ENCODE peak calls at places on chromosome 16, in six cellular contexts. J, O, P, L, N and I are unnamed samples.

GRCh38 chr16:14070877-14071575 is at the start of gene MRTFB:
- DNase-seq in J (peak), O (peak), P (peak), L (peak), N (peak), I (peak)

GRCh38 chr16:819336-819735 is 18.8 kb upstream of the GNG13 start:
- DNase-seq in J (no peak), O (no peak), P (no peak), L (no peak), N (no peak), I (no peak)

GRCh38 chr16:35141303-35141702 is 1681.9 kb downstream of the TP53TG3F start:
- DNase-seq in J (no peak), O (no peak), P (no peak), L (no peak), N (no peak), I (no peak)

GRCh38 chr16:17471745-17472075 is 950 bp upstream of the XYLT1 start:
- DNase-seq in J (no peak), O (no peak), P (no peak), L (no peak), N (no peak), I (no peak)

GRCh38 chr16:70627696-70628095 is 18.7 kb upstream of the IL34 start:
- DNase-seq in J (no peak), O (no peak), P (no peak), L (no peak), N (no peak), I (no peak)

GRCh38 chr16:81403601-81404391 is 40.8 kb upstream of the CMIP start:
- DNase-seq in J (peak), O (peak), P (peak), L (peak), N (peak), I (peak)

GRCh38 chr16:90000733-90001427 is 18.4 kb downstream of the DBNDD1 start:
- DNase-seq in J (no peak), O (no peak), P (no peak), L (no peak), N (no peak), I (no peak)

GRCh38 chr16:21233521-21234150 is at the start of gene ANKS4B:
- DNase-seq in J (peak), O (peak), P (no peak), L (no peak), N (no peak), I (no peak)

GRCh38 chr16:89909777-89910716 is 8.6 kb upstream of the MC1R start:
- DNase-seq in J (peak), O (peak), P (no peak), L (peak), N (peak), I (peak)

GRCh38 chr16:19716183-19716582 is 1.8 kb downstream of the KNOP1 start:
- DNase-seq in J (no peak), O (no peak), P (no peak), L (no peak), N (no peak), I (no peak)

GRCh38 chr16:48448799-48449481 is 63.7 kb upstream of the SIAH1 start:
- DNase-seq in J (no peak), O (no peak), P (no peak), L (no peak), N (no peak), I (no peak)

GRCh38 chr16:73951541-73951940 is 345.1 kb upstream of the PSMD7 start:
- DNase-seq in J (no peak), O (no peak), P (no peak), L (no peak), N (no peak), I (no peak)

GRCh38 chr16:69762843-69763556 is 868 bp downstream of the WWP2 start:
- DNase-seq in J (peak), O (peak), P (no peak), L (no peak), N (peak), I (peak)

GRCh38 chr16:89152831-89153700 is 18.5 kb upstream of the CDH15 start:
- DNase-seq in J (no peak), O (no peak), P (no peak), L (no peak), N (peak), I (no peak)

GRCh38 chr16:8649829-8650554 is 24.4 kb upstream of the ABAT start:
- DNase-seq in J (no peak), O (peak), P (no peak), L (no peak), N (no peak), I (no peak)

GRCh38 chr16:75486666-75487313 is 8.5 kb downstream of the CHST6 start:
- DNase-seq in J (no peak), O (no peak), P (peak), L (no peak), N (no peak), I (no peak)

GRCh38 chr16:67529639-67530012 is 997 bp downstream of the RIPOR1 start:
- DNase-seq in J (no peak), O (no peak), P (no peak), L (no peak), N (no peak), I (no peak)

GRCh38 chr16:29663020-29663828 is at the start of gene SPN:
- DNase-seq in J (no peak), O (no peak), P (no peak), L (peak), N (peak), I (no peak)

GRCh38 chr16:3131755-3132377 is 3.0 kb upstream of the ZNF213 start:
- DNase-seq in J (peak), O (peak), P (no peak), L (peak), N (peak), I (peak)

GRCh38 chr16:68643847-68644246 is 1.3 kb upstream of the CDH3 start:
- DNase-seq in J (no peak), O (no peak), P (no peak), L (no peak), N (no peak), I (no peak)
- TF ChIP-seq MYC in J (no peak), O (no peak), P (no peak), L (no peak), N (no peak), I (no peak)

GRCh38 chr16:86018487-86018886 is 119.5 kb downstream of the IRF8 start:
- DNase-seq in J (no peak), O (no peak), P (no peak), L (no peak), N (peak), I (no peak)

GRCh38 chr16:86020971-86021370 is 122.0 kb downstream of the IRF8 start:
- DNase-seq in J (no peak), O (no peak), P (no peak), L (no peak), N (no peak), I (no peak)

GRCh38 chr16:86022381-86022960 is 123.5 kb downstream of the IRF8 start:
- DNase-seq in J (no peak), O (no peak), P (no peak), L (no peak), N (no peak), I (no peak)

GRCh38 chr16:86016201-86016965 is 117.4 kb downstream of the IRF8 start:
- DNase-seq in J (peak), O (peak), P (peak), L (peak), N (peak), I (peak)

DNA sequence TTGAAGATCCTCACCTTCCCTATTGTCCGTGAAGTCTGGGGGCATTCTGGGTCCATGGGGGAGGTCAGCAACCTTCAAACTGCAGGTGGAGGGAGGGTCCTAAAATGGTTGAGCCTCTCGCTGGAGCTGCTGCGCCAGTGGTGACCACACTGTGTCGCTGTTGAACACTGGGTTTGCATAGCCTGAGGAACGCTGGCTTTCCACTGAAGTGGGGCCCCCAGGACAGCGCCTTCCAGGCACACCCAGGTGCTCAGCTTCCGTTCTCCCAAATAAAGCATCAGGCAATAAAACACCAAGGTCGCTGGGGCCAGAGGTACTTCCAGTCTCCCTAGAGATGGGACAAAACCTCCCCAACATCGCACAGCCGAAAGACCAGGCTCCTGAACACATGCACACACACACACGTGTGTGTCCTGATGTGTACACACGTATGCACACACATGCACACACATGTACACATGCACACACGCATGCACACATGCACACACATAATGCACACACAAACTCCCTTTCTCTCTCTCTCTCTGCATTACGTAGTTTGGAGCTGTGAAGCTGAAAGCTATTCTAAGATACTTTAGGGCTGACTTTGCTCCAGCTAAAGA is 120.6 kb downstream of the IRF8 start:
- DNase-seq in J (peak), O (no peak), P (no peak), L (peak), N (peak), I (no peak)
- TF ChIP-seq CTCF in J (no peak), O (peak), P (peak), L (peak), N (peak), I (peak)

GRCh38 chr16:79525132-79525531 is 75.4 kb downstream of the MAF start:
- DNase-seq in J (no peak), O (no peak), P (no peak), L (no peak), N (no peak), I (no peak)

DNA sequence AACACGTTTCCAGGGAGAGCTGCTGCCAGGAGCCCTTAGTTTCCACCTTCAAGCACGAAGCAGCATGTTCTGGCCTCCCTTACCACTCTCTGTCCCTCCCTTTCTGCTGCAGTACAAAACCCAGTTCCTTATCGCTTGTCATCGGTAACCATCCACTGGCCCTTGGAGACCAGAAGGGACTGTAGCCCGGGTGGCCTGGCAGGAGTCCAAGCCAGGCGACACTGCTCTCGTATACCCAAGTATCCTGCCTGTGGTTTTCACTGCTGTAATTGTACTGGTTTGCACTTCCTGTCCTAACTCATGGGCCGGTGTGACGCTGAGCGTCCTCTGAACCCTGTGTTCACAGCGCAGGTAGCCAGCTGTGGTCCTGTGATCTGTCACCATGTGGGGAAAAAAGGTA is 81.1 kb downstream of the MAF start:
- DNase-seq in J (no peak), O (no peak), P (no peak), L (no peak), N (peak), I (no peak)
- TF ChIP-seq MYC in J (no peak), O (no peak), P (no peak), L (no peak), N (no peak), I (no peak)

GRCh38 chr16:53458623-53459022 is 24.4 kb downstream of the RBL2 start:
- DNase-seq in J (no peak), O (no peak), P (no peak), L (no peak), N (no peak), I (no peak)

GRCh38 chr16:53456625-53457024 is 22.4 kb downstream of the RBL2 start:
- DNase-seq in J (no peak), O (no peak), P (no peak), L (no peak), N (peak), I (no peak)

GRCh38 chr16:53457670-53458069 is 23.4 kb downstream of the RBL2 start:
- DNase-seq in J (no peak), O (no peak), P (peak), L (no peak), N (peak), I (no peak)
- TF ChIP-seq CTCF in J (no peak), O (no peak), P (no peak), L (no peak), N (no peak), I (no peak)

GRCh38 chr16:2008009-2008526 is 1.6 kb downstream of the ZNF598 start:
- DNase-seq in J (no peak), O (no peak), P (no peak), L (peak), N (peak), I (peak)

GRCh38 chr16:2007081-2007836 is 2.4 kb downstream of the ZNF598 start:
- DNase-seq in J (no peak), O (no peak), P (no peak), L (no peak), N (no peak), I (no peak)

GRCh38 chr16:2009302-2009711 is 314 bp downstream of the ZNF598 start:
- DNase-seq in J (no peak), O (no peak), P (no peak), L (peak), N (peak), I (peak)

GRCh38 chr16:2009791-2010510 is at the start of gene ZNF598:
- DNase-seq in J (peak), O (peak), P (no peak), L (peak), N (peak), I (peak)

GRCh38 chr16:2008631-2009301 is 855 bp downstream of the ZNF598 start:
- DNase-seq in J (no peak), O (peak), P (no peak), L (peak), N (peak), I (peak)
- TF ChIP-seq MYC in J (no peak), O (no peak), P (no peak), L (no peak), N (no peak), I (no peak)

GRCh38 chr16:54411555-54411954 is 125.0 kb upstream of the IRX3 start:
- DNase-seq in J (no peak), O (no peak), P (no peak), L (no peak), N (no peak), I (no peak)
- TF ChIP-seq CTCF in J (no peak), O (no peak), P (no peak), L (no peak), N (no peak), I (no peak)

GRCh38 chr16:27222499-27223225 is 19.3 kb downstream of the KDM8 start:
- DNase-seq in J (no peak), O (no peak), P (no peak), L (no peak), N (no peak), I (no peak)

GRCh38 chr16:27224741-27225300 is 21.5 kb downstream of the KDM8 start:
- DNase-seq in J (no peak), O (no peak), P (no peak), L (no peak), N (no peak), I (no peak)

GRCh38 chr16:27224271-27224737 is 21.0 kb downstream of the KDM8 start:
- DNase-seq in J (no peak), O (no peak), P (no peak), L (no peak), N (no peak), I (no peak)

GRCh38 chr16:27223226-27223610 is 19.9 kb downstream of the KDM8 start:
- DNase-seq in J (no peak), O (no peak), P (no peak), L (no peak), N (no peak), I (no peak)

DNA sequence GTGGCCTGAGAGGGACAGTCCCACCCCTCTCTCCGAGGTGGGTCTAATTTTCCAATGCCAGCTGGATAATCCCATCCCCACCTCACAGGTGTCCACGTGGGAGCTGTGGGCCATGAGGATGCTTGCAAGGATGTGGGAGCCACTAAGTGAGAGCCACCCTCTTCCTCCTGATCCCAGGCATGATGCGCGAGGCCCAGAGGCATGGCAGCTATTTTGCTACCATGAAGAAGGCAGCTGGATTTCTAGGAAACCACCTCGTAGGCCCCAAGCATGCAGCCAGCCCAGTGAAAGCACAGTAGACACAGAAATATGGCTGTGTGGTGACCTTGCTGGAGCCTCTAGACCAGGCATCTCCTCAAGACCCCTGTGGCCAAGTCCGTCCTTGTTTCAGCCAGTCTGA is 20.4 kb downstream of the KDM8 start:
- DNase-seq in J (no peak), O (no peak), P (no peak), L (no peak), N (no peak), I (no peak)
- TF ChIP-seq MYC in J (no peak), O (no peak), P (no peak), L (no peak), N (no peak), I (no peak)

GRCh38 chr16:50246299-50247122 is 19.8 kb upstream of the ADCY7 start:
- DNase-seq in J (no peak), O (no peak), P (no peak), L (no peak), N (peak), I (no peak)

GRCh38 chr16:50247123-50247905 is 19.0 kb upstream of the ADCY7 start:
- DNase-seq in J (no peak), O (no peak), P (no peak), L (no peak), N (no peak), I (no peak)

GRCh38 chr16:50244140-50244503 is 22.2 kb upstream of the ADCY7 start:
- DNase-seq in J (no peak), O (no peak), P (no peak), L (no peak), N (no peak), I (no peak)

GRCh38 chr16:50244504-50245416 is 21.6 kb upstream of the ADCY7 start:
- DNase-seq in J (no peak), O (no peak), P (no peak), L (peak), N (no peak), I (no peak)

DNA sequence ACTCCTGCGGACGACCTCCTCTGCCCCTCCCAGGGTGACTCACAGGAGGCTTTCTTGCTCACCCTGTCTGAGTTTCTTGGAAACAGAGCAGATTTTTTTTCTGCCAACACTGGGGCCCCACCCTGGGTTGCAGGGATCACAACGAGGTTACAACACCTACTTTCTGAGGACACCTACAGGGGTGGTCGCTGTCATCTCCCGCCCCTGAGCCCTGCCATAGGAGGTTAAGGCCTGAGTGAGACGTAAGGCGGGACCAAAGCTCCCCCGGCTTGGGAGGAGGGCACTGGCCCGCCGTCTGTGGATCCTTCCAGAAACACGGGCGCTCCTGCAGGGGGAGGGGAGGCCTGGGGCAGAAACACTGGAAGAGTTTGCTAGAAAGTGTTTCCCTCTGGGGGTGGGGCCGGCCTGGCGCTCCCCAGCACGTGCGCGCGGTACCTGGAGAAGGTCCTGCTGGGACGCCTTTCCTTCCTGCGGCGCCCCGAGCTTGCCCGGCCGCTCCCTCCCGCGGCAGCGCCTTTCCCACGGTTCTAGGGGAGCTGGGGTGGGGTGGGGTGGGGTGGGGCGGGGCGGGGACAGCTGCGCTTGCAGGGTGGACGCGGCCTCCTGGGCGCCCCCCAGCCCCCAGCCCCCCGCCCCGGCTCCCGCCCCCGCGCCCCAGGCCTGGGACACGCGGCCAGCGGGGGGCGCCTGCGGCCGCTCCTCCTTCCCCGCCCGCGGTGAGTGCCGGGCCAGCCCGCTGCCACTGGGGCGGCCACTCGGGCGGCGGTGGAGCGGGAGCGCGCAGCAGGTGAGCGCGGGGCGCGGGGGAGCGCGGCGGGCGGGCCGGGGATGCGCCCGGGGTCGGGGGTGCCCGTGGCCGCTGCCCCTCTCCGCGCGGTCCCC is 20.7 kb upstream of the ADCY7 start:
- DNase-seq in J (peak), O (peak), P (no peak), L (peak), N (peak), I (peak)
- TF ChIP-seq CTCF in J (peak), O (peak), P (peak), L (peak), N (peak), I (peak)

GRCh38 chr16:4612977-4613635 is 1.6 kb downstream of the UBALD1 start:
- DNase-seq in J (no peak), O (no peak), P (no peak), L (no peak), N (peak), I (no peak)
- TF ChIP-seq MYC in J (no peak), O (no peak), P (no peak), L (no peak), N (no peak), I (no peak)